ENCODE peak calls at places on chromosomes 2 and 18, in ten cellular contexts. E is WTC11; Q is NCI-H1105; K is foreskin melanocyte; F is hippocampal formation; U is HCT116; H is left lung; J is stimulated activated naive CD4-positive, alpha-beta T cell; G is activated CD8-positive, alpha-beta T cell treated with anti-CD3 and anti-CD28 coated beads, Interleukin-2, amount 10 ng/mL, durations not matched to agents 7 days and 5 days; T is DMS 273 treated with DMSO at 0.1 percent for 48 hours. C is an unnamed sample.

GRCh38 chr2:203673933-203674332 is 32.5 kb upstream of the CD28 start:
- DNase-seq in E (no peak), Q (no peak), K (peak), F (no peak), U (no peak), H (no peak), J (no peak), G (peak), T (no peak), C (peak)

GRCh38 chr2:127145255-127145899 is 38.4 kb upstream of the BIN1 start:
- DNase-seq in E (no peak), Q (no peak), K (no peak), F (no peak), U (no peak), H (no peak), J (no peak), G (peak), T (no peak), C (peak)

GRCh38 chr2:236572482-236572881 is 2.9 kb downstream of the ACKR3 start:
- DNase-seq in E (no peak), Q (no peak), K (no peak), F (no peak), U (no peak), H (no peak), J (no peak), G (no peak), T (no peak), C (no peak)

GRCh38 chr18:70400473-70400872 is 111.6 kb downstream of the SOCS6 start:
- DNase-seq in E (no peak), Q (no peak), K (no peak), F (no peak), U (no peak), H (no peak), J (no peak), G (no peak), T (no peak), C (no peak)

GRCh38 chr2:172399765-172400164 is 27.6 kb upstream of the ITGA6 start:
- DNase-seq in E (no peak), Q (no peak), K (no peak), F (no peak), U (no peak), H (no peak), J (no peak), G (no peak), T (no peak), C (no peak)

GRCh38 chr2:10490806-10491291 is 42.7 kb upstream of the ODC1 start:
- DNase-seq in E (no peak), Q (no peak), K (no peak), F (no peak), U (no peak), H (no peak), J (no peak), G (no peak), T (no peak), C (no peak)

GRCh38 chr2:9380702-9381628 is 42.4 kb downstream of the ITGB1BP1 start:
- DNase-seq in E (no peak), Q (no peak), K (no peak), F (no peak), U (peak), H (no peak), J (no peak), G (no peak), T (no peak), C (peak)

GRCh38 chr2:226215902-226216503 is 583.6 kb downstream of the IRS1 start:
- DNase-seq in E (peak), Q (no peak), K (no peak), F (peak), U (peak), H (no peak), J (peak), G (peak), T (peak), C (peak)

GRCh38 chr2:146579154-146579930 is 1265.5 kb upstream of the ACVR2A start:
- DNase-seq in E (no peak), Q (no peak), K (peak), F (no peak), U (no peak), H (no peak), J (no peak), G (no peak), T (peak), C (peak)

GRCh38 chr18:72819050-72819449 is 48.7 kb downstream of the NETO1 start:
- DNase-seq in E (no peak), Q (no peak), K (no peak), F (no peak), U (no peak), H (no peak), J (no peak), G (no peak), T (no peak), C (no peak)

GRCh38 chr18:34122724-34123334 is 101.9 kb downstream of the NOL4 start:
- DNase-seq in E (peak), Q (peak), K (peak), F (no peak), U (peak), H (no peak), J (no peak), G (peak), T (peak), C (peak)

GRCh38 chr2:119425119-119425405 is 6.6 kb upstream of the TMEM37 start:
- DNase-seq in E (no peak), Q (no peak), K (no peak), F (no peak), U (no peak), H (no peak), J (no peak), G (no peak), T (no peak), C (no peak)

GRCh38 chr2:170530803-170531564 is 184.2 kb upstream of the SP5 start:
- DNase-seq in E (no peak), Q (no peak), K (no peak), F (no peak), U (no peak), H (no peak), J (no peak), G (no peak), T (no peak), C (no peak)